ENCODE peak calls at places on chromosomes 7 and 10, in four cellular contexts. C, N, G and E are unnamed samples.

GRCh38 chr7:150801242-150801945 is 825 bp downstream of the TMEM176A start:
- DNase-seq in C (no peak), N (no peak), G (no peak), E (no peak)

GRCh38 chr7:47549916-47550315 is 32.0 kb downstream of the TNS3 start:
- DNase-seq in C (no peak), N (no peak), G (no peak), E (no peak)

GRCh38 chr7:140696024-140696678 is 357 bp upstream of the NDUFB2 start:
- DNase-seq in C (no peak), N (peak; percentile 98), G (peak; percentile 88), E (peak; percentile 93)

GRCh38 chr7:105020926-105021325 is 6.9 kb downstream of the KMT2E start:
- DNase-seq in C (no peak), N (no peak), G (no peak), E (no peak)

GRCh38 chr10:93515071-93515962 is 18.9 kb downstream of the CEP55 start:
- DNase-seq in C (no peak), N (peak; percentile 19), G (peak; percentile 57), E (peak; percentile 86)

GRCh38 chr7:15643000-15643705 is 43.3 kb downstream of the MEOX2 start:
- DNase-seq in C (no peak), N (no peak), G (no peak), E (no peak)

GRCh38 chr7:74453321-74454011 is at the start of gene GTF2IRD1:
- DNase-seq in C (peak; percentile 35), N (peak; percentile 86), G (peak; percentile 70), E (peak; percentile 80)

GRCh38 chr7:136133491-136133990 is 156.4 kb upstream of the MTPN start:
- DNase-seq in C (no peak), N (no peak), G (peak; percentile 18), E (peak; percentile 72)

GRCh38 chr10:46296629-46297275 is 10.0 kb downstream of the ANTXRL start:
- DNase-seq in C (no peak), N (no peak), G (no peak), E (no peak)

GRCh38 chr10:59505931-59506330 is 143.6 kb upstream of the FAM13C start:
- DNase-seq in C (no peak), N (peak; percentile 13), G (no peak), E (no peak)